ENCODE peak calls at places on chromosomes 6 and 20, in four cellular contexts. A, C, T and J are unnamed samples.

GRCh38 chr20:35192071-35192872 is 20.4 kb downstream of the PROCR start:
- DNase-seq in T (no peak), C (no peak), A (no peak), J (no peak)

GRCh38 chr6:134041093-134041492 is 11.3 kb downstream of the SLC2A12 start:
- DNase-seq in T (peak), A (no peak), C (no peak), J (no peak)

GRCh38 chr6:138403324-138403800 is 661 bp upstream of the HEBP2 start:
- DNase-seq in A (peak), C (peak), T (peak), J (no peak)

GRCh38 chr20:34527016-34527415 is 10.8 kb downstream of the DYNLRB1 start:
- DNase-seq in T (no peak), C (no peak), A (no peak), J (no peak)

GRCh38 chr6:43695078-43695966 is 7.7 kb upstream of the MRPS18A start:
- DNase-seq in T (no peak), A (no peak), C (no peak), J (no peak)

GRCh38 chr6:138691595-138692057 is 81.9 kb upstream of the CCDC28A start:
- DNase-seq in T (peak), C (no peak), A (no peak), J (no peak)

GRCh38 chr20:33702861-33703260 is 16.7 kb upstream of the E2F1 start:
- DNase-seq in C (no peak), T (no peak), A (no peak), J (no peak)

GRCh38 chr20:3652646-3653596 is 10.3 kb downstream of the GFRA4 start:
- DNase-seq in T (no peak), A (no peak), C (no peak), J (no peak)

GRCh38 chr20:48971956-48972355 is 50.4 kb downstream of the ARFGEF2 start:
- DNase-seq in T (no peak), A (no peak), C (no peak), J (no peak)

GRCh38 chr6:83439201-83439600 is 8.3 kb upstream of the ME1 start:
- DNase-seq in A (no peak), C (no peak), T (no peak), J (no peak)

GRCh38 chr6:16481680-16482079 is 243.3 kb downstream of the GMPR start:
- DNase-seq in C (no peak), A (no peak), T (no peak), J (no peak)

GRCh38 chr20:47691632-47692031 is 93.6 kb downstream of the SULF2 start:
- DNase-seq in C (no peak), A (no peak), T (no peak), J (no peak)

GRCh38 chr6:81890846-81891245 is 138.4 kb upstream of the TENT5A start:
- DNase-seq in T (no peak), A (no peak), C (no peak), J (no peak)

GRCh38 chr20:10551732-10552724 is 116.9 kb downstream of the SLX4IP start:
- DNase-seq in T (no peak), A (peak), C (no peak), J (no peak)

GRCh38 chr6:135088818-135089809 is 34.5 kb upstream of the HBS1L start:
- DNase-seq in C (no peak), T (peak), A (no peak), J (no peak)

GRCh38 chr6:106619223-106619622 is 10.1 kb downstream of the RTN4IP1 start:
- DNase-seq in A (no peak), C (no peak), T (no peak), J (no peak)

GRCh38 chr6:32933661-32934085 is 7.2 kb downstream of the HLA-DMB start:
- DNase-seq in C (peak), A (peak), T (peak), J (peak)

GRCh38 chr20:33963756-33964155 is 30.0 kb upstream of the RALY start:
- DNase-seq in A (no peak), T (no peak), C (no peak), J (no peak)

GRCh38 chr6:93413190-93413589 is 6.2 kb downstream of the EPHA7 start:
- DNase-seq in A (no peak), C (no peak), T (no peak), J (no peak)

GRCh38 chr6:51529240-51529639 is 558.2 kb downstream of the PKHD1 start:
- DNase-seq in T (no peak), C (no peak), A (no peak), J (no peak)

GRCh38 chr6:5087389-5087788 is 2.2 kb downstream of the PPP1R3G start:
- DNase-seq in T (no peak), A (no peak), C (no peak), J (no peak)

GRCh38 chr20:56815796-56816195 is 186.7 kb downstream of the TFAP2C start:
- DNase-seq in T (no peak), A (no peak), C (no peak), J (no peak)

GRCh38 chr20:24949756-24950127 is 673 bp downstream of the CST7 start:
- DNase-seq in C (no peak), T (no peak), A (no peak), J (no peak)